ENCODE peak calls at places on chromosomes 16 and 17, in six cellular contexts. I is GM23338, O is fibroblast of the aortic adventitia, R is A549, W is AG04450, T is kidney. F is an unnamed sample.
A peak's percentile ranks its signal among the peaks of the same experiment; 100 is the strongest.

GRCh38 chr17:68908045-68908444 is 47.1 kb downstream of the ABCA8 start:
- DNase-seq in I (no peak), O (no peak), R (no peak), W (no peak), T (no peak), F (no peak)

GRCh38 chr17:31339906-31340661 is 18.7 kb upstream of the EVI2A start:
- DNase-seq in I (no peak), O (peak; percentile 91), R (no peak), W (no peak), T (no peak), F (no peak)

GRCh38 chr16:84532299-84532724 is 27.9 kb upstream of the MEAK7 start:
- DNase-seq in I (peak; percentile 90), O (peak; percentile 97), R (peak; percentile 85), W (peak; percentile 94), T (peak; percentile 92), F (no peak)

GRCh38 chr16:23491490-23492391 is 18.6 kb downstream of the GGA2 start:
- DNase-seq in I (no peak), O (peak; percentile 23), R (no peak), W (no peak), T (no peak), F (no peak)

GRCh38 chr16:57045694-57046381 is 46.5 kb upstream of the CPNE2 start:
- DNase-seq in I (peak; percentile 84), O (peak; percentile 63), R (peak; percentile 48), W (peak; percentile 26), T (peak; percentile 86), F (no peak)

GRCh38 chr17:3534881-3535252 is 22.7 kb downstream of the TRPV3 start:
- DNase-seq in I (peak; percentile 50), O (peak; percentile 75), R (peak; percentile 75), W (no peak), T (peak; percentile 70), F (no peak)

GRCh38 chr16:72814226-72814625 is 233.7 kb downstream of the ZFHX3 start:
- DNase-seq in I (no peak), O (no peak), R (no peak), W (no peak), T (no peak), F (no peak)

GRCh38 chr17:48724241-48725004 is 1.4 kb downstream of the PRAC2 start:
- DNase-seq in I (peak; percentile 87), O (peak; percentile 79), R (peak; percentile 77), W (peak; percentile 39), T (peak; percentile 92), F (no peak)

GRCh38 chr17:3761061-3761917 is 37.6 kb downstream of the HASPIN start:
- DNase-seq in I (no peak), O (no peak), R (no peak), W (no peak), T (peak; percentile 64), F (no peak)

GRCh38 chr17:18963126-18964017 is 11.4 kb downstream of the SLC5A10 start:
- DNase-seq in I (no peak), O (no peak), R (no peak), W (no peak), T (peak; percentile 54), F (no peak)

GRCh38 chr16:88406096-88407041 is 23.6 kb downstream of the ZNF469 start:
- DNase-seq in I (peak; percentile 43), O (peak; percentile 17), R (no peak), W (no peak), T (no peak), F (no peak)

GRCh38 chr16:84806256-84806889 is 13.4 kb upstream of the CRISPLD2 start:
- DNase-seq in I (no peak), O (peak; percentile 82), R (peak; percentile 40), W (peak; percentile 71), T (peak; percentile 83), F (no peak)

GRCh38 chr16:89199241-89200123 is 855 bp downstream of the SLC22A31 start:
- DNase-seq in I (no peak), O (no peak), R (no peak), W (no peak), T (peak; percentile 70), F (no peak)

GRCh38 chr17:27529230-27529796 is 73.1 kb downstream of the KSR1 start:
- DNase-seq in I (no peak), O (peak; percentile 63), R (peak; percentile 83), W (no peak), T (no peak), F (no peak)

GRCh38 chr17:79800325-79801155 is 3.7 kb upstream of the CBX8 start:
- DNase-seq in I (peak; percentile 92), O (peak; percentile 45), R (no peak), W (no peak), T (peak; percentile 79), F (no peak)

GRCh38 chr16:67685388-67686112 is 18.9 kb downstream of the C16orf86 start:
- DNase-seq in I (no peak), O (no peak), R (no peak), W (no peak), T (no peak), F (no peak)

GRCh38 chr17:61597606-61598005 is 6.6 kb upstream of the NACA2 start:
- DNase-seq in I (no peak), O (no peak), R (no peak), W (no peak), T (no peak), F (no peak)

GRCh38 chr17:77372444-77373297 is 231.9 kb downstream of the SEC14L1 start:
- DNase-seq in I (peak; percentile 94), O (peak; percentile 84), R (no peak), W (peak; percentile 69), T (peak; percentile 96), F (no peak)

GRCh38 chr17:81868674-81869220 is 2.4 kb downstream of the ARHGDIA start:
- DNase-seq in I (peak; percentile 36), O (peak; percentile 80), R (peak; percentile 91), W (peak; percentile 64), T (peak; percentile 88), F (no peak)

GRCh38 chr17:44599298-44600175 is 42.3 kb downstream of the FZD2 start:
- DNase-seq in I (peak; percentile 44), O (peak; percentile 99), R (peak; percentile 93), W (peak; percentile 89), T (peak; percentile 90), F (no peak)

GRCh38 chr17:11986939-11987329 is 10.3 kb downstream of the ZNF18 start:
- DNase-seq in I (peak; percentile 70), O (peak; percentile 77), R (peak; percentile 66), W (peak; percentile 13), T (no peak), F (no peak)

GRCh38 chr17:27206447-27206846 is 87.5 kb upstream of the WSB1 start:
- DNase-seq in I (peak; percentile 45), O (no peak), R (peak; percentile 22), W (no peak), T (no peak), F (no peak)

GRCh38 chr16:57502048-57502775 is 15.9 kb upstream of the DOK4 start:
- DNase-seq in I (no peak), O (no peak), R (no peak), W (no peak), T (peak; percentile 29), F (no peak)

GRCh38 chr17:13557077-13557476 is 44.7 kb downstream of the HS3ST3A1 start:
- DNase-seq in I (no peak), O (peak; percentile 50), R (no peak), W (peak; percentile 41), T (no peak), F (no peak)

GRCh38 chr17:76252040-76252954 is 12.0 kb upstream of the RNF157 start:
- DNase-seq in I (no peak), O (peak; percentile 76), R (peak; percentile 88), W (peak; percentile 80), T (peak; percentile 91), F (no peak)

DNA sequence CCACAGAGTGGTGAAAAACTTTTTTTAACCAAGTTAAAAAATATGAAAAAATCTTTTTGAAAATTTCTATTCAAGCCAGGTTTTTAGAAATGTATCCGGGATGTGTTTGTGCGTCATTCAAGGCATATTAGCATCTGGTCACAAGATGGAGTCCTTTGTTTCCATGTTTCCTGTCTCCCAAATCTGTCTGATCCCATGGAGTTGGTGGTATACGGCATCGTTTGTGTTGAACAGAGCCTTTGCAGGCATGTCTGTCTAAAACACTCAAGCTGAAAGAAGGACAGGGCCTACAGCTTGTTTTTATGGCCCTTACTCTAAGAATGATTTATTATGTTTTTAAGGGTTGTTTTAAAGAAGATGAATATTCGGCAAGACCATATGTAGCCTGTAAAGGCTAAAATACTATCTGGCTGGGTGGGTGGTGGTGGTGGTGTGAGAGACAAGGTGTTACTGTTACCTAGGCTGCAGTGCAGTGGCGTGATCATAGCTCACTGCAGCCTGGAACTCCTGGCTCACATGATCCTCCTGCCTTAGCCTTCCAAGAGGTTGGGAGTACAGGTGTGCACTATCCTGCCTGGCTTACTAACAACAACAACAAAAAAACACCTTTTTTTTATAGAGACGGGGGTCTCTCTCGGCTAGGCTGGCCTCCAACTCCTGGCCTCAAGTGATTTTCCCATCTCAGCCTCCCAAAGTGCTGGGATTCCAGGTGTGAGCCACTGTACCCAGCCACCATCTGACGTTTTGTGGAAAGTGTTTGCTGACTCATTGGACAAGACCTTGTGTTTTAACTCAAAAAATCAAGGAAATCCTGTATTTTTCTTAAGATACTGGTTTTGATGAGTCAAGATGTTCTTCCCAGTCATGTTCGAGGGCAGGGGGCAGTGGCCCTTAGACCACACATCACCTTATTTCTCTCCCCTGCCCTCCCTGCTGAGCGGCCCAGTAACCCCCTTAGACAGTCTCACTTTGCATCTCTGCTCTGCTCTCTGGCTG is 52.2 kb downstream of the NDE1 start:
- DNase-seq in I (no peak), O (no peak), R (no peak), W (no peak), T (no peak), F (no peak)
- H3K4me3 ChIP-seq in I (no peak overlapping the region), O (no peak overlapping the region), R (no peak overlapping the region), W (no peak overlapping the region), T (no peak overlapping the region), F (no peak overlapping the region)

GRCh38 chr16:15053904-15054303 is 2.0 kb downstream of the NTAN1 start:
- DNase-seq in I (no peak), O (no peak), R (no peak), W (no peak), T (no peak), F (no peak)

GRCh38 chr16:15057755-15058417 is 2.0 kb upstream of the NTAN1 start:
- DNase-seq in I (no peak), O (no peak), R (no peak), W (no peak), T (no peak), F (no peak)

GRCh38 chr16:15054357-15055140 is 1.3 kb downstream of the NTAN1 start:
- DNase-seq in I (no peak), O (no peak), R (no peak), W (no peak), T (no peak), F (no peak)

GRCh38 chr16:15052747-15053476 is 3.0 kb downstream of the NTAN1 start:
- DNase-seq in I (no peak), O (peak; percentile 26), R (no peak), W (no peak), T (no peak), F (no peak)

GRCh38 chr16:15055141-15056053 is 477 bp downstream of the NTAN1 start:
- DNase-seq in I (peak; percentile 81), O (peak; percentile 37), R (peak; percentile 19), W (no peak), T (peak; percentile 91), F (no peak)
- TF ChIP-seq CTCF in I (peak; percentile 17), O (peak; percentile 3), R (peak; percentile 44), W (peak; percentile 27), T (no peak), F (no peak)

GRCh38 chr17:9465216-9465921 is 110.3 kb downstream of the STX8 start:
- DNase-seq in I (no peak), O (peak; percentile 78), R (no peak), W (peak; percentile 38), T (no peak), F (no peak)
- H3K4me3 ChIP-seq in I (no peak overlapping the region), O (no peak overlapping the region), R (no peak overlapping the region), W (no peak overlapping the region), T (no peak overlapping the region), F (no peak overlapping the region)

GRCh38 chr17:40873255-40873654 is 6.2 kb upstream of the KRT12 start:
- DNase-seq in I (no peak), O (no peak), R (no peak), W (no peak), T (no peak), F (no peak)
- TF ChIP-seq CTCF in I (peak; percentile 29), O (peak; percentile 13), R (no peak), W (peak; percentile 21), T (no peak), F (no peak)

F was measured in LNCaP clone FGC.